ENCODE peak calls at places on chromosomes 3 and 15, in seven cellular contexts. O is lower leg skin, M is testis, S is glutamatergic neuron, P is ovary, V is GM12865, F is SK-N-SH. Z is an unnamed sample.

GRCh38 chr3:25405335-25405734 is 22.7 kb upstream of the RARB start:
- DNase-seq in O (no peak), M (no peak), S (no peak), P (no peak), V (no peak), F (no peak), Z (no peak)

GRCh38 chr3:190860531-190860930 is 2.0 kb downstream of the GMNC start:
- DNase-seq in O (no peak), M (no peak), S (no peak), P (no peak), V (no peak), F (no peak), Z (no peak)

GRCh38 chr15:73683624-73684536 is at the start of gene CD276:
- DNase-seq in O (peak; percentile 93), M (peak; percentile 78), S (peak; percentile 85), P (peak; percentile 73), V (no peak), F (peak; percentile 91), Z (peak; percentile 89)

GRCh38 chr15:25743160-25743908 is 119.8 kb downstream of the ATP10A start:
- DNase-seq in O (no peak), M (no peak), S (no peak), P (no peak), V (no peak), F (no peak), Z (no peak)

GRCh38 chr3:138497851-138498250 is 63.4 kb downstream of the ESYT3 start:
- DNase-seq in O (no peak), M (no peak), S (no peak), P (no peak), V (no peak), F (no peak), Z (no peak)

GRCh38 chr3:46370784-46371183 is at the start of gene CCR5:
- DNase-seq in O (no peak), M (no peak), S (no peak), P (no peak), V (peak; percentile 71), F (no peak), Z (no peak)

GRCh38 chr3:63992461-63993209 is 30.7 kb downstream of the PSMD6 start:
- DNase-seq in O (no peak), M (no peak), S (no peak), P (no peak), V (no peak), F (no peak), Z (no peak)

GRCh38 chr15:49718234-49718633 is 97.4 kb downstream of the DTWD1 start:
- DNase-seq in O (no peak), M (no peak), S (no peak), P (no peak), V (no peak), F (no peak), Z (no peak)

GRCh38 chr3:59563966-59564365 is 514.1 kb upstream of the CFAP20DC start:
- DNase-seq in O (no peak), M (no peak), S (no peak), P (no peak), V (no peak), F (no peak), Z (no peak)

GRCh38 chr15:69689133-69689532 is 236.5 kb downstream of the RPLP1 start:
- DNase-seq in O (no peak), M (no peak), S (no peak), P (no peak), V (no peak), F (no peak), Z (no peak)

GRCh38 chr3:64067510-64068346 is 44.4 kb upstream of the PSMD6 start:
- DNase-seq in O (no peak), M (no peak), S (no peak), P (no peak), V (no peak), F (no peak), Z (no peak)

GRCh38 chr3:4821975-4822374 is 157.3 kb upstream of the BHLHE40 start:
- DNase-seq in O (no peak), M (no peak), S (no peak), P (no peak), V (no peak), F (no peak), Z (no peak)

GRCh38 chr3:170440346-170440745 is 21.7 kb downstream of the CLDN11 start:
- DNase-seq in O (no peak), M (no peak), S (no peak), P (no peak), V (no peak), F (no peak), Z (no peak)

GRCh38 chr15:41102854-41103253 is 13.2 kb downstream of the INO80 start:
- DNase-seq in O (no peak), M (no peak), S (no peak), P (no peak), V (no peak), F (no peak), Z (no peak)

GRCh38 chr15:93087825-93088199 is 1.2 kb downstream of the RGMA start:
- DNase-seq in O (peak; percentile 96), M (peak; percentile 89), S (peak; percentile 81), P (peak; percentile 87), V (peak; percentile 63), F (peak; percentile 81), Z (peak; percentile 78)

GRCh38 chr3:117910820-117911524 is 1123.7 kb downstream of the IGSF11 start:
- DNase-seq in O (no peak), M (no peak), S (peak; percentile 44), P (no peak), V (no peak), F (peak; percentile 75), Z (no peak)

GRCh38 chr15:83066761-83067637 is at the start of gene BTBD1:
- DNase-seq in O (peak; percentile 97), M (peak; percentile 94), S (peak; percentile 89), P (peak; percentile 89), V (peak; percentile 96), F (peak; percentile 96), Z (peak; percentile 83)
- TF ChIP-seq CTCF in O (no peak), M (no peak), S (peak; percentile 35), P (no peak), V (no peak), F (peak; percentile 6), Z (no peak)

GRCh38 chr3:122774564-122774963 is 19.1 kb downstream of the HSPBAP1 start:
- DNase-seq in O (no peak), M (no peak), S (no peak), P (no peak), V (no peak), F (no peak), Z (no peak)
- TF ChIP-seq CTCF in O (no peak), M (no peak), S (no peak), P (no peak), V (no peak), F (no peak), Z (no peak)

GRCh38 chr3:166324401-166324800 is 487.2 kb upstream of the BCHE start:
- DNase-seq in O (no peak), M (no peak), S (no peak), P (no peak), V (no peak), F (no peak), Z (no peak)
- TF ChIP-seq CTCF in O (no peak), M (no peak), S (no peak), P (no peak), V (no peak), F (no peak), Z (no peak)

GRCh38 chr3:10503217-10503796 is 2.1 kb downstream of the ATP2B2 start:
- DNase-seq in O (no peak), M (no peak), S (no peak), P (no peak), V (no peak), F (no peak), Z (no peak)
- TF ChIP-seq CTCF in O (no peak), M (no peak), S (no peak), P (no peak), V (no peak), F (no peak), Z (no peak)

GRCh38 chr3:124816206-124816605 is 71.0 kb downstream of the ITGB5 start:
- DNase-seq in O (no peak), M (no peak), S (no peak), P (no peak), V (no peak), F (no peak), Z (no peak)

GRCh38 chr3:124812291-124813265 is 74.6 kb downstream of the ITGB5 start:
- DNase-seq in O (peak; percentile 90), M (peak; percentile 34), S (peak; percentile 31), P (peak; percentile 72), V (no peak), F (no peak), Z (no peak)

GRCh38 chr3:124817079-124817478 is 70.1 kb downstream of the ITGB5 start:
- DNase-seq in O (no peak), M (no peak), S (no peak), P (no peak), V (no peak), F (no peak), Z (no peak)

GRCh38 chr3:124813541-124813940 is 73.6 kb downstream of the ITGB5 start:
- DNase-seq in O (peak; percentile 70), M (no peak), S (no peak), P (no peak), V (no peak), F (no peak), Z (no peak)

GRCh38 chr3:124814620-124815421 is 72.3 kb downstream of the ITGB5 start:
- DNase-seq in O (no peak), M (no peak), S (no peak), P (no peak), V (no peak), F (no peak), Z (no peak)
- TF ChIP-seq CTCF in O (no peak), M (no peak), S (no peak), P (no peak), V (no peak), F (no peak), Z (no peak)